ENCODE peak calls at places on chromosome 5, in six cellular contexts. One of them, this sample, is unnamed. For H3K36me3, the result is how much of the 10 kb centered on the place peaks cover.

GRCh38 chr5:180299526-180299925 is 7.6 kb upstream of the MAPK9 start:
- DNase-seq in lung: no peak
- DNase-seq in body of pancreas: no peak
- DNase-seq in WERI-Rb-1: no peak
- DNase-seq in OCI-LY7: no peak
- DNase-seq in psoas muscle: no peak
- DNase-seq in this sample: no peak

GRCh38 chr5:850511-851006 is at the start of gene ZDHHC11:
- DNase-seq in WERI-Rb-1: no peak
- DNase-seq in psoas muscle: peak
- DNase-seq in OCI-LY7: no peak
- DNase-seq in body of pancreas: peak
- DNase-seq in lung: peak
- DNase-seq in this sample: peak

GRCh38 chr5:98069876-98070512 is 703.5 kb upstream of the RGMB start:
- DNase-seq in lung: no peak
- DNase-seq in psoas muscle: no peak
- DNase-seq in WERI-Rb-1: no peak
- DNase-seq in body of pancreas: no peak
- DNase-seq in OCI-LY7: no peak
- DNase-seq in this sample: no peak

GRCh38 chr5:136769900-136770684 is 404.7 kb upstream of the TRPC7 start:
- DNase-seq in psoas muscle: peak
- DNase-seq in body of pancreas: peak
- DNase-seq in WERI-Rb-1: peak
- DNase-seq in lung: peak
- DNase-seq in OCI-LY7: peak
- DNase-seq in this sample: peak

GRCh38 chr5:65290677-65291076 is 191.0 kb downstream of the ADAMTS6 start:
- DNase-seq in psoas muscle: no peak
- DNase-seq in body of pancreas: no peak
- DNase-seq in WERI-Rb-1: no peak
- DNase-seq in OCI-LY7: no peak
- DNase-seq in lung: no peak
- DNase-seq in this sample: no peak

GRCh38 chr5:138981131-138981530 is 106.0 kb upstream of the LRRTM2 start:
- DNase-seq in OCI-LY7: no peak
- DNase-seq in body of pancreas: no peak
- DNase-seq in psoas muscle: no peak
- DNase-seq in lung: no peak
- DNase-seq in WERI-Rb-1: no peak
- DNase-seq in this sample: no peak

GRCh38 chr5:169956756-169957155 is 23.5 kb downstream of the INSYN2B start:
- DNase-seq in body of pancreas: no peak
- DNase-seq in OCI-LY7: no peak
- DNase-seq in psoas muscle: no peak
- DNase-seq in WERI-Rb-1: no peak
- DNase-seq in lung: no peak
- DNase-seq in this sample: no peak

GRCh38 chr5:137481596-137481995 is 17.5 kb downstream of the SPOCK1 start:
- DNase-seq in WERI-Rb-1: no peak
- DNase-seq in psoas muscle: no peak
- DNase-seq in lung: no peak
- DNase-seq in body of pancreas: no peak
- DNase-seq in OCI-LY7: no peak
- DNase-seq in this sample: no peak

GRCh38 chr5:139282195-139282557 is 11.4 kb upstream of the MATR3 start:
- DNase-seq in WERI-Rb-1: no peak
- DNase-seq in body of pancreas: no peak
- DNase-seq in psoas muscle: no peak
- DNase-seq in OCI-LY7: no peak
- DNase-seq in lung: no peak
- DNase-seq in this sample: no peak

GRCh38 chr5:65801332-65801731 is 79.3 kb downstream of the NLN start:
- DNase-seq in WERI-Rb-1: no peak
- DNase-seq in OCI-LY7: no peak
- DNase-seq in body of pancreas: no peak
- DNase-seq in lung: no peak
- DNase-seq in psoas muscle: no peak
- DNase-seq in this sample: peak

GRCh38 chr5:1808466-1808865 is 7.3 kb downstream of the NDUFS6 start:
- DNase-seq in lung: no peak
- DNase-seq in OCI-LY7: no peak
- DNase-seq in psoas muscle: no peak
- DNase-seq in body of pancreas: no peak
- DNase-seq in WERI-Rb-1: no peak
- DNase-seq in this sample: no peak

GRCh38 chr5:93569295-93570164 is 11.5 kb downstream of the NR2F1-AS1 start:
- DNase-seq in psoas muscle: no peak
- DNase-seq in body of pancreas: no peak
- DNase-seq in WERI-Rb-1: no peak
- DNase-seq in lung: no peak
- DNase-seq in OCI-LY7: no peak
- DNase-seq in this sample: peak

GRCh38 chr5:159864885-159865622 is 51.2 kb upstream of the ADRA1B start:
- DNase-seq in OCI-LY7: no peak
- DNase-seq in WERI-Rb-1: no peak
- DNase-seq in psoas muscle: no peak
- DNase-seq in lung: no peak
- DNase-seq in body of pancreas: no peak
- DNase-seq in this sample: no peak

GRCh38 chr5:54243483-54244080 is 66.8 kb downstream of the ARL15 start:
- DNase-seq in lung: no peak
- DNase-seq in WERI-Rb-1: peak
- DNase-seq in OCI-LY7: peak
- DNase-seq in psoas muscle: no peak
- DNase-seq in body of pancreas: peak
- DNase-seq in this sample: peak

GRCh38 chr5:137185193-137185592 is 313.9 kb downstream of the SPOCK1 start:
- DNase-seq in OCI-LY7: no peak
- DNase-seq in body of pancreas: no peak
- DNase-seq in psoas muscle: no peak
- DNase-seq in lung: no peak
- DNase-seq in WERI-Rb-1: peak
- DNase-seq in this sample: no peak

DNA sequence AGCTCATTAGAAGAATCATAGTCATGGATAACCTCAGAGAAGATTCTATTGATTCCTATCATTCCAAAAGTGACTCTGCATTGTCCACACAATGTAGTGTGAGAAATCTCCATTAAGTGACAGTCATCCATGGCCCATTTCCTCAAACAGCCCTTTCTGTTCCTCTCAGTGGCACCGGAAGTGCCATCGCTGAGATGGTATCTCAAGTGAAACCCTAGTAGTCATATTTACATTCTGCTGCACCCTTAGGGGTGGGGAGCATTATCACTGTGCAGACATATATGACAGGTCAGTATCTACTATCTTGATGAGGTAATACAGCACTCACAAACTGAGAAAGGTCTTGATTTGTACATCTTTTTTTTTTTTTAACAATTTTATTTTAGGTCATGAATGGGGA is 55.4 kb upstream of the MIER3 start:
- DNase-seq in WERI-Rb-1: no peak
- DNase-seq in psoas muscle: no peak
- DNase-seq in body of pancreas: no peak
- DNase-seq in OCI-LY7: peak
- DNase-seq in lung: no peak
- DNase-seq in this sample: no peak
- H3K4me3 ChIP-seq in WERI-Rb-1: no peak
- H3K4me3 ChIP-seq in psoas muscle: no peak
- H3K4me3 ChIP-seq in body of pancreas: no peak
- H3K4me3 ChIP-seq in OCI-LY7: no peak
- H3K4me3 ChIP-seq in lung: no peak
- H3K4me3 ChIP-seq in this sample: no peak

GRCh38 chr5:39470021-39470420 is 45.2 kb upstream of the DAB2 start:
- DNase-seq in WERI-Rb-1: no peak
- DNase-seq in psoas muscle: no peak
- DNase-seq in lung: no peak
- DNase-seq in OCI-LY7: no peak
- DNase-seq in body of pancreas: no peak
- DNase-seq in this sample: no peak
- H3K36me3 ChIP-seq in WERI-Rb-1: under half
- H3K36me3 ChIP-seq in psoas muscle: under half
- H3K36me3 ChIP-seq in lung: under half
- H3K36me3 ChIP-seq in OCI-LY7: under half
- H3K36me3 ChIP-seq in body of pancreas: under half
- H3K36me3 ChIP-seq in this sample: under half

GRCh38 chr5:126849101-126849678 is 72.3 kb downstream of the LMNB1 start:
- DNase-seq in body of pancreas: no peak
- DNase-seq in lung: no peak
- DNase-seq in WERI-Rb-1: no peak
- DNase-seq in psoas muscle: no peak
- DNase-seq in OCI-LY7: no peak
- DNase-seq in this sample: no peak

GRCh38 chr5:126852104-126852531 is 75.2 kb downstream of the LMNB1 start:
- DNase-seq in body of pancreas: no peak
- DNase-seq in WERI-Rb-1: no peak
- DNase-seq in OCI-LY7: peak
- DNase-seq in lung: no peak
- DNase-seq in psoas muscle: peak
- DNase-seq in this sample: no peak

GRCh38 chr5:126852916-126853315 is 76.0 kb downstream of the LMNB1 start:
- DNase-seq in WERI-Rb-1: no peak
- DNase-seq in psoas muscle: no peak
- DNase-seq in body of pancreas: no peak
- DNase-seq in lung: no peak
- DNase-seq in OCI-LY7: no peak
- DNase-seq in this sample: no peak

GRCh38 chr5:126854526-126855110 is 77.7 kb downstream of the LMNB1 start:
- DNase-seq in WERI-Rb-1: no peak
- DNase-seq in body of pancreas: no peak
- DNase-seq in OCI-LY7: no peak
- DNase-seq in psoas muscle: no peak
- DNase-seq in lung: no peak
- DNase-seq in this sample: no peak

GRCh38 chr5:126851441-126852103 is 74.6 kb downstream of the LMNB1 start:
- DNase-seq in lung: no peak
- DNase-seq in psoas muscle: peak
- DNase-seq in body of pancreas: no peak
- DNase-seq in OCI-LY7: no peak
- DNase-seq in WERI-Rb-1: no peak
- DNase-seq in this sample: no peak
- H3K4me3 ChIP-seq in lung: no peak
- H3K4me3 ChIP-seq in psoas muscle: peak
- H3K4me3 ChIP-seq in body of pancreas: no peak
- H3K4me3 ChIP-seq in OCI-LY7: no peak
- H3K4me3 ChIP-seq in WERI-Rb-1: no peak
- H3K4me3 ChIP-seq in this sample: no peak

DNA sequence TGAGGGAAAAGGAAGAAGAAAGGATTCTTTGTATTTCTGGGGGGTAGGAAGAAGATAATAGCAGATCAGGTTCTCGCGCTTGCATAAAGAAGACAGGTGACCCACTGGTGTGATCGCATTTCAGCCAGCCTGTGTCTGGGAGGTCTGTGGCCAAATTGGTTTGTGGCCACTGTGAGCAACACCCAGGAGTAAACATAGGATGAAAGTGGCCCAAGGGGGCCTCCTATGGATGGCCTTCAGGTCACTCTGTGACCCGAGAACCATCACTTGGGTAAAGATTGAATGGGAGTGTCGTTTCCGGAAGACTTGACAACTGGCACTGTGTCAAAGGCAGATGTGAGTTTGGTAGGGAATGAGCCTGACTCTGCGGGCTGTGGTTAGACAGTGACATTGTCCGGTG is 34.2 kb downstream of the RAI14 start:
- DNase-seq in lung: no peak
- DNase-seq in body of pancreas: no peak
- DNase-seq in WERI-Rb-1: no peak
- DNase-seq in OCI-LY7: no peak
- DNase-seq in psoas muscle: no peak
- DNase-seq in this sample: no peak
- H3K36me3 ChIP-seq in lung: under half
- H3K36me3 ChIP-seq in body of pancreas: under half
- H3K36me3 ChIP-seq in WERI-Rb-1: under half
- H3K36me3 ChIP-seq in OCI-LY7: under half
- H3K36me3 ChIP-seq in psoas muscle: under half
- H3K36me3 ChIP-seq in this sample: under half

DNA sequence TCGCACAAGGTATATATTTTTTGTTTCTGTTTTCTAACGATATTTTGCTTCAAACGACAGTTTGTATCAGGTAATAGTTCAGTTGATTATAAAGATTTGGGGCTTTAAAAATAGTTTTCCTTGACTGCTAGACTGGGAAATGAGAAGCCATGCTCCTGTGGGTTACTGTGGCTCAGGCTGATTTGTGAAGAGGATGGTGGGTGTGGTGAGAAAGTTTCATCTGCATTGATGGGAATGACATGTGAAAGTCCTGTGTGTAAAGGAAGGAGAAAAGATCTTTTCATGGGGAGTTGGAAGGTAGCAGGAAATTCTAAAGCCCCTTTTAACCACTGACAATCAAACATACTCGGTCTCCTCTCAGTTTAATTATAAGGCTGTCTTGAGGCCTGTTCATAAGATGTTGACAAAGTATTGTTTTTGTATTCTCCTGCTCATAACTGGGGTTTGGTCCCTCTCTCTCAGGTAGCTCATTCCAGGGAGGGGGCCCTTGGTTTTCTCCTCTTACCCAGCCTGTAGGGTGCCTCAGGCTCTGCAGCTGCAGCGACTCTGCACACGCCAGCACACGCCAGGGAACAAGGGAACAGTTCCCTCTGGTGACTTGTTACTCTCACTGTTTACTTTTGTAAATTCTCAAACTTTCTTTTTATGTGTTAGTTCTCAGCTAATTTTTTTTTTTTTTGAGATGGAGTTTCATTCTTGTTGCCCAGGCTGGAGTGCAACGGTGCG is 91.5 kb downstream of the CARTPT start:
- DNase-seq in OCI-LY7: no peak
- DNase-seq in body of pancreas: no peak
- DNase-seq in WERI-Rb-1: no peak
- DNase-seq in lung: no peak
- DNase-seq in psoas muscle: no peak
- DNase-seq in this sample: no peak
- H3K4me3 ChIP-seq in OCI-LY7: no peak
- H3K4me3 ChIP-seq in body of pancreas: no peak
- H3K4me3 ChIP-seq in WERI-Rb-1: no peak
- H3K4me3 ChIP-seq in lung: no peak
- H3K4me3 ChIP-seq in psoas muscle: no peak
- H3K4me3 ChIP-seq in this sample: no peak

DNA sequence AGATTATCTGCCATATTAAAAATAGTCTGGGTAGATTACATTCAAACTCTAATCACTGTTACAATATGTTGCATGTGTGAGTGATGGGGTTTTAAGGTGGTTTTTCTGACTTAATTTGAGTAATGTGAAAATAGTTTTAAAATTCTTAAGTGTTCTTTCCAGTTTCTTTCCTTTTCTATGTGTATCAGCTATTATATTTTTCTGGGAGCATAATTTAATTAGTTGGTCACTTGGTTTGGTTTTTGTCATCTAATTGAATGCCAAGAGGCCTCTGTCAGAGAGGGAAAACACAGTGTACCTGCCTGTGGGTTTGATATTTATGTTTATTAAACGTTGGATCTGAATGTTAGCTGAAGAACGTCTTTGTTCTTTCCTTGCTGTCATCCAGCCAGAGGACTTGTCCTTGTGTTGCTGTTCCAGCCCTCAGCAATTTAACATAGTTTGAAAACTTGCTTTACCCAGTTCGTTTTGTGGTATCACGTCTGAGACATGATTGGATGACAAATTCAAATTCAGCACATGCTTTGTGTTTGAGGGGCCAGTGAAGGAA is 19.5 kb downstream of the OTULIN start:
- DNase-seq in psoas muscle: no peak
- DNase-seq in WERI-Rb-1: no peak
- DNase-seq in lung: no peak
- DNase-seq in body of pancreas: no peak
- DNase-seq in OCI-LY7: no peak
- DNase-seq in this sample: no peak
- H3K36me3 ChIP-seq in psoas muscle: half or more
- H3K36me3 ChIP-seq in WERI-Rb-1: half or more
- H3K36me3 ChIP-seq in lung: under half
- H3K36me3 ChIP-seq in body of pancreas: under half
- H3K36me3 ChIP-seq in OCI-LY7: half or more
- H3K36me3 ChIP-seq in this sample: under half